ENCODE peak calls at places on chromosomes 1 and 21, in eight cellular contexts. V is H1, G is stomach, N is transverse colon, Q is upper lobe of left lung, M is K562, A is sigmoid colon, L is esophagus muscularis mucosa. O is an unnamed sample.

GRCh38 chr1:211606914-211607751 is 28.2 kb upstream of the SLC30A1 start:
- DNase-seq in V (no peak), G (no peak), N (peak), Q (peak), M (peak), A (no peak), L (no peak), O (no peak)

GRCh38 chr1:115781343-115781742 is 12.8 kb upstream of the CASQ2 start:
- DNase-seq in V (no peak), G (no peak), N (no peak), Q (no peak), M (no peak), A (no peak), L (no peak), O (no peak)

GRCh38 chr1:9289090-9289534 is 3.6 kb upstream of the SPSB1 start:
- DNase-seq in V (no peak), G (peak), N (peak), Q (peak), M (peak), A (peak), L (no peak), O (peak)

GRCh38 chr1:198669023-198669698 is 30.3 kb downstream of the PTPRC start:
- DNase-seq in V (no peak), G (no peak), N (no peak), Q (no peak), M (peak), A (no peak), L (no peak), O (no peak)

GRCh38 chr1:66917476-66917875 is 7.2 kb downstream of the DNAI4 start:
- DNase-seq in V (no peak), G (no peak), N (no peak), Q (no peak), M (no peak), A (no peak), L (no peak), O (no peak)

GRCh38 chr1:14598498-14599172 is at the start of gene KAZN:
- DNase-seq in V (no peak), G (no peak), N (no peak), Q (no peak), M (no peak), A (peak), L (no peak), O (no peak)

GRCh38 chr1:172357753-172358152 is 62.7 kb upstream of the C1orf105 start:
- DNase-seq in V (no peak), G (no peak), N (no peak), Q (no peak), M (no peak), A (no peak), L (no peak), O (no peak)

GRCh38 chr1:224212618-224213037 is 29.6 kb downstream of the DEGS1 start:
- DNase-seq in V (no peak), G (no peak), N (no peak), Q (peak), M (no peak), A (peak), L (no peak), O (no peak)

GRCh38 chr1:192632641-192633532 is 3.1 kb upstream of the RGS13 start:
- DNase-seq in V (no peak), G (no peak), N (no peak), Q (no peak), M (no peak), A (no peak), L (no peak), O (no peak)

GRCh38 chr21:37073417-37074194 is 552 bp downstream of the TTC3 start:
- DNase-seq in V (no peak), G (peak), N (peak), Q (peak), M (peak), A (peak), L (no peak), O (peak)

GRCh38 chr1:198925575-198925974 is 286.7 kb downstream of the PTPRC start:
- DNase-seq in V (no peak), G (no peak), N (no peak), Q (no peak), M (no peak), A (no peak), L (no peak), O (no peak)

GRCh38 chr1:85936057-85936456 is 220.5 kb downstream of the COL24A1 start:
- DNase-seq in V (no peak), G (no peak), N (no peak), Q (no peak), M (no peak), A (no peak), L (no peak), O (no peak)

GRCh38 chr1:31701137-31701736 is 2.6 kb downstream of the COL16A1 start:
- DNase-seq in V (no peak), G (peak), N (peak), Q (peak), M (peak), A (peak), L (peak), O (peak)

GRCh38 chr21:45818904-45819285 is 162.7 kb upstream of the COL6A1 start:
- DNase-seq in V (no peak), G (no peak), N (no peak), Q (no peak), M (no peak), A (peak), L (peak), O (no peak)

GRCh38 chr21:23725576-23725975 is 1881.7 kb downstream of the MRPL39 start:
- DNase-seq in V (no peak), G (no peak), N (no peak), Q (no peak), M (peak), A (no peak), L (no peak), O (no peak)

GRCh38 chr1:100387209-100387608 is 34.9 kb downstream of the CDC14A start:
- DNase-seq in V (no peak), G (no peak), N (no peak), Q (no peak), M (no peak), A (no peak), L (no peak), O (no peak)

GRCh38 chr1:113129529-113130185 is 56.7 kb downstream of the LRIG2 start:
- DNase-seq in V (no peak), G (no peak), N (no peak), Q (no peak), M (no peak), A (no peak), L (no peak), O (no peak)

GRCh38 chr1:208747979-208748378 is 503.8 kb upstream of the PLXNA2 start:
- DNase-seq in V (no peak), G (no peak), N (no peak), Q (no peak), M (no peak), A (no peak), L (no peak), O (no peak)

GRCh38 chr1:203359010-203359571 is 8.2 kb upstream of the FMOD start:
- DNase-seq in V (no peak), G (no peak), N (peak), Q (no peak), M (no peak), A (peak), L (no peak), O (no peak)

GRCh38 chr1:119946724-119947123 is 50.4 kb upstream of the ADAM30 start:
- DNase-seq in V (no peak), G (no peak), N (no peak), Q (no peak), M (no peak), A (no peak), L (no peak), O (no peak)

GRCh38 chr1:71222668-71223067 is 141.8 kb upstream of the ZRANB2 start:
- DNase-seq in V (no peak), G (no peak), N (no peak), Q (no peak), M (no peak), A (no peak), L (no peak), O (no peak)

GRCh38 chr1:38525343-38525948 is 334.1 kb downstream of the RRAGC start:
- DNase-seq in V (no peak), G (no peak), N (no peak), Q (no peak), M (no peak), A (no peak), L (no peak), O (no peak)

GRCh38 chr1:38529337-38529860 is 330.2 kb downstream of the RRAGC start:
- DNase-seq in V (no peak), G (no peak), N (no peak), Q (no peak), M (no peak), A (no peak), L (no peak), O (no peak)

GRCh38 chr1:38528600-38528999 is 331.0 kb downstream of the RRAGC start:
- DNase-seq in V (no peak), G (no peak), N (no peak), Q (peak), M (no peak), A (no peak), L (no peak), O (no peak)

GRCh38 chr1:38526046-38526445 is 333.5 kb downstream of the RRAGC start:
- DNase-seq in V (no peak), G (no peak), N (no peak), Q (no peak), M (peak), A (no peak), L (no peak), O (no peak)

DNA sequence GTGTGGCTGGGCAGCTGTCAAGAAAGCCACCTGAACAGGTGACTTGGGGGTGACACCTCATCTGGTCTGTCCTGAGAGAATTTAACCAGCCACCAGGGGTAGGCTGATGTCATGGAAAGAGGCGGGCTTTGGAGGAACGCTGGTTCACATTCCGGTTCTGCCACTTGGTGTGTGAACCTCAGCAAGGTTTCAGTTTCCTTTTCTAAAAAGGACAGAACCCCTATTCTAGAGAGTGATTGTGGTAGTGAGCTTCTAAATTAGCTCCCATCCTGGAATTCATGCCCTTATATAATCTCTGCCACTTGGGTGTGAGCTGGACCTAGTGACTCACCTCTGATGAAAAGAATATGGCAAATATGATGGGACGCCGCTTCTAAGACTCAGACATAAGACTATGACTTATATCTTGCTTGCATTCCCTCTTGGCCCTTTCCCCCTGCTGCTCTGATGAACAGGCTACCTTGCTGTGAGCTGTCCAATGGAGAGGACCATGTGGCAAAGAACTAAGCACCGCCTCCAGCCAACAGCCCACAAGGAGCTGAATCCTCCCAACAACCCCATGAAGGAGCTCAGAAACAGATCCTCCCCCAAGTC is 332.1 kb downstream of the RRAGC start:
- DNase-seq in V (no peak), G (peak), N (peak), Q (peak), M (peak), A (no peak), L (no peak), O (peak)
- TF ChIP-seq CTCF in V (peak), G (no peak), N (no peak), Q (no peak), M (peak), A (no peak), L (no peak), O (peak)

GRCh38 chr1:232707142-232707541 is 77.2 kb upstream of the SIPA1L2 start:
- DNase-seq in V (no peak), G (peak), N (no peak), Q (no peak), M (no peak), A (no peak), L (no peak), O (peak)

GRCh38 chr1:232705815-232706575 is 76.1 kb upstream of the SIPA1L2 start:
- DNase-seq in V (no peak), G (no peak), N (no peak), Q (peak), M (no peak), A (peak), L (no peak), O (no peak)

GRCh38 chr1:232709339-232709738 is 79.4 kb upstream of the SIPA1L2 start:
- DNase-seq in V (no peak), G (no peak), N (no peak), Q (no peak), M (no peak), A (no peak), L (no peak), O (no peak)

GRCh38 chr1:232704256-232704655 is 74.3 kb upstream of the SIPA1L2 start:
- DNase-seq in V (no peak), G (no peak), N (no peak), Q (no peak), M (no peak), A (no peak), L (no peak), O (no peak)

DNA sequence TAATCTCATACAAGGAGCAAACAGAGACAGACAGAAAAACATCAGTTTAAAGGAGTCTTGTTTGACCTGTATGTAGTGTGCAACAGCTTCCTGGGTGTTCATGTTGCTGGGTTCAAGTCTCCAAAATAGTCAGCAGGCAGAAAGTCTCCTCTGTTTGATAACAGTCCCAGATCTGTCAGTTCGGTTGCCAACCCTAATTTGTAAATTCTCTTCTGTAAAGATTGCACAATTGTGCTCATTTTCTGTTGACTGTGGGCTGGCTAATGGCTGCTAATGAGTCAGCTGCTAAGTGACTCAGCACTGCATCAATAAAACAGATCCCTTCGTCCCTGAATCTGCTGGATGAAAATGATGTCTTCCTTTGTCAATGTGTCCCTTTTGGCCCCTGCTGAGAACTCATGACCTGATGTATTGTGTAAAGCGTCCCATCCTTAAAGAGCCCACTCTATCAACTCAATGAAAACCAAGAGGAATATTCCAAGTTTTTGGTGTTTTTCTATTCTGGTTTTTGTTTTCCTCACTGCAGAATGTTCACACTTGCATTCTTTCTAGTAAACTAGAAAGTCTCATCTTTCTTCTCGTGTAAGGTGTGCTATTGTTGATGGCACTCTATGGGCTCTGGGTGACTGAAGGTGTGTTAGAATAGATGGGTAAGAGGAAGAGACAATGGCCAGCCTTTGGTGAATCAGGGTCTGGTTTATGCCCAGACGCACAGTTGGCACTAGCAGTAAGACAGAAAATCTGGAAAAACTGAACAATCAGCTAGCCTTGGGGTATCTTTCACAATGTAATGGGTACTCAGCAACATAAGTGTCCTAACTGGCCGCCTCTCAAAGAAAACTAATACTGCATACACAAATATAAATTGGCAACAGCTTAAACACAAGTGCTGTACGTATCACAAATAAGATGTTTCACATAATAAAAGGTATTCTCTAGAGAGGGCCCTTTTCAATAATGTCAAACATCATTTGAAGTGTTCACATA is 75.1 kb upstream of the SIPA1L2 start:
- DNase-seq in V (no peak), G (peak), N (peak), Q (peak), M (peak), A (peak), L (no peak), O (peak)
- TF ChIP-seq POLR2AphosphoS5 in V (no peak), G (peak), N (peak), Q (peak), M (no peak), A (peak), L (peak), O (peak)

DNA sequence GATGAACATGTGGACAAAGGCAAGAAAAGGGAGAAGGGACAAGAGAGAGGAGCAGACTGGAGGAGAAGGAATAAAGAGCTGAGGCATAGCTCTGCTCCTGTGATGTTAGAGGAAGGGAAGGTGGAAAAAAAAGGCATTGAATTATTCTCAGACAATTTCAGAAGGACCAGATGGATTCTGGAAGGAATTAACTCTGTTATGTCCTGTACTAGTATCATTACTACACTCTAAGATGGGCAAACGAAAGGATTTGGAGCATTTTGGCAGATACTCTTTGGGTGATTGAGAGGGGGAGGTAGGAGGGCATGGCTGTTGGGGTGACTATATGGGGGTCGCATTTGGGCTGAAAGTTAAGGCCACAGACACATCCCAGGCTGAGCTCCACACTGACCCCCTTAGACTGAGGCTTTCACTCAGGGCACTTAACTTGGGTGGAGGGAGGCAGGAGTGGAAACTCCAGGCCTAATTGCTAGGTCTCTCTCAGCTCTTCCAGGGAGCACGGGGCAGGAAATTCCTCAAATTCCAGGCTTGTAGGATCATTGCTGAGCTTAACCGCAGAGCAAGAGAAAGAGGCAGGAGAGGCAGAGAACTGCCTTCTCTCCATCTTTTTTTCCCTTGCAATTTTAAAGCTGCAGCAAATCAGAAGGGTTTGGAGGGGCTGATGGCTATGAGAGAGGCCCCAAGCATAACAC is 25.9 kb downstream of the KIRREL1 start:
- DNase-seq in V (peak), G (no peak), N (peak), Q (peak), M (no peak), A (peak), L (no peak), O (peak)
- TF ChIP-seq CTCF in V (no peak), G (no peak), N (no peak), Q (no peak), M (no peak), A (no peak), L (no peak), O (no peak)

GRCh38 chr1:41022424-41022823 is 899 bp upstream of the SLFNL1 start:
- DNase-seq in V (no peak), G (no peak), N (no peak), Q (no peak), M (no peak), A (no peak), L (no peak), O (no peak)
- TF ChIP-seq POLR2AphosphoS5 in V (no peak), G (no peak), N (no peak), Q (no peak), M (no peak), A (no peak), L (no peak), O (no peak)

GRCh38 chr1:116933586-116934515 is 24.1 kb downstream of the PTGFRN start:
- DNase-seq in V (no peak), G (no peak), N (no peak), Q (no peak), M (no peak), A (peak), L (no peak), O (no peak)

GRCh38 chr1:116929961-116930592 is 20.4 kb downstream of the PTGFRN start:
- DNase-seq in V (no peak), G (no peak), N (no peak), Q (no peak), M (peak), A (no peak), L (no peak), O (no peak)

GRCh38 chr1:116931016-116931918 is 21.6 kb downstream of the PTGFRN start:
- DNase-seq in V (no peak), G (no peak), N (no peak), Q (no peak), M (peak), A (peak), L (no peak), O (no peak)

DNA sequence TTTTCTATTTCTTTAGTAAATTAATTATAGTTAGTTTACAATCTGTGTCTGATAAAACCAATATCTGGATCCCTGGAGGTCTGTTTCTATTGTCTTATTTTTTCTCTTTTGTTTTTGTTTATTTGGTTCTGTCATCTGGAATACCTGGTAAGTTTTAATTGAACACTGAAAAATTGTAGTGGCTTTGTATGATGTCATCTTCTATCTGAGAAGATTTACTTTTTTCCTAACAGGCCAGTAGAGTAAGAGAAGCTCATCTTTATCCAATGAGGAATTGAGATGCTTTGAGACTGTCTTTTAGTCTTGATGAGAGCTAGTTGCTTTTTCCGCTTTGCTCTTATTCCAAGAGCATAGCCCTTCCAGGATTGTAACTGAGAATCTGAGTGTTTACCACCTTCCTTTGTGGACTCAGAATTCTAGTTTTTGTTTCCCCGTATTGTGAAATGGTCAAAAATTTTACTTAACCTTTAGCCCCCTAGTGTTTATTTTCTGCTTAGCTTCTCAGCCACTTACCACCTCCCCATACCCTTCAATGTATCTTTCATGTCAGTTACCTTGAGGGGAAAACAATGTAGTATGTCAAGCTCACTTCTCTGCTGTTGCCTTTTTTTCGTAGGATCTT is 25.0 kb downstream of the PTGFRN start:
- DNase-seq in V (no peak), G (no peak), N (no peak), Q (no peak), M (peak), A (no peak), L (no peak), O (no peak)
- TF ChIP-seq CTCF in V (no peak), G (no peak), N (peak), Q (no peak), M (peak), A (no peak), L (no peak), O (no peak)

DNA sequence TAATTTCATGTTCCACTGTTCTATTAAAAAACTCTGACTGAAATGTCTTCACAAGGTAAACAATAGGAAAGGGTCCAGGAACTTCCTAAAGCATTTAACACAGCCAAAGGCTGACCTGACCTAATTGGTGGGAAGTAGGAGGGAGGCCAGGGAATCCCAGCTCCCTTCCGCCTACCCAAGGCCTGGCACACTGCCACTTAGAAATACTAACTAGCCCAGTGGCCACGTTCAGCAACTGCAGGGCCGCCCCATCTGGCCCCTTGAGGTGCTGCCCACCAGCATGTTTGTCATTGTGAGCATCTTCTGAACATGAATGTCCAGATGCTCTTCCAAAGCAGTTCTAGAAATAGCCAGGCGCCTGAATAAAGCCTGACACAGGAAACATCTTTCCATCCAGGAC is 44.7 kb upstream of the BCL9 start:
- DNase-seq in V (no peak), G (peak), N (peak), Q (no peak), M (no peak), A (peak), L (no peak), O (no peak)
- TF ChIP-seq POLR2AphosphoS5 in V (no peak), G (no peak), N (no peak), Q (no peak), M (no peak), A (no peak), L (peak), O (no peak)

GRCh38 chr1:25837253-25837875 is 17.6 kb downstream of the MTFR1L start:
- DNase-seq in V (no peak), G (no peak), N (no peak), Q (no peak), M (no peak), A (no peak), L (no peak), O (no peak)
- TF ChIP-seq CTCF in V (peak), G (peak), N (no peak), Q (no peak), M (peak), A (no peak), L (no peak), O (peak)

GRCh38 chr1:7962636-7963377 is 1.3 kb downstream of the PARK7 start:
- DNase-seq in V (no peak), G (no peak), N (no peak), Q (no peak), M (no peak), A (peak), L (no peak), O (no peak)
- TF ChIP-seq POLR2AphosphoS5 in V (no peak), G (no peak), N (no peak), Q (no peak), M (no peak), A (no peak), L (no peak), O (no peak)

O was measured in prostate gland.